ENCODE peak calls at places on chromosomes 12 and 14, in five cellular contexts. One of them, this sample, is unnamed. For H3K4me1, the result is how much of the 10 kb centered on the place peaks cover.

GRCh38 chr12:104166465-104166864 is 28.5 kb upstream of the NFYB start:
- DNase-seq in pancreas: no peak
- DNase-seq in HCT116: no peak
- DNase-seq in K562: peak
- DNase-seq in upper lobe of right lung: no peak
- DNase-seq in this sample: no peak

GRCh38 chr14:59126714-59127436 is 61.6 kb upstream of the DAAM1 start:
- DNase-seq in pancreas: no peak
- DNase-seq in HCT116: peak
- DNase-seq in K562: peak
- DNase-seq in upper lobe of right lung: no peak
- DNase-seq in this sample: peak

GRCh38 chr14:105925615-105926414 is 399.4 kb downstream of the TMEM121 start:
- DNase-seq in pancreas: no peak
- DNase-seq in HCT116: no peak
- DNase-seq in K562: peak
- DNase-seq in upper lobe of right lung: no peak
- DNase-seq in this sample: no peak

GRCh38 chr14:90726656-90727055 is 89.6 kb downstream of the TTC7B start:
- DNase-seq in pancreas: no peak
- DNase-seq in HCT116: peak
- DNase-seq in K562: no peak
- DNase-seq in upper lobe of right lung: no peak
- DNase-seq in this sample: no peak

GRCh38 chr12:127711108-127711507 is 555.9 kb upstream of the TMEM132C start:
- DNase-seq in pancreas: no peak
- DNase-seq in HCT116: no peak
- DNase-seq in K562: no peak
- DNase-seq in upper lobe of right lung: no peak
- DNase-seq in this sample: no peak

GRCh38 chr12:16880864-16881285 is 274.9 kb upstream of the LMO3 start:
- DNase-seq in pancreas: peak
- DNase-seq in HCT116: no peak
- DNase-seq in K562: no peak
- DNase-seq in upper lobe of right lung: no peak
- DNase-seq in this sample: no peak

GRCh38 chr12:93570552-93571359 is 1.7 kb upstream of the SOCS2 start:
- DNase-seq in pancreas: peak
- DNase-seq in HCT116: peak
- DNase-seq in K562: peak
- DNase-seq in upper lobe of right lung: peak
- DNase-seq in this sample: no peak

GRCh38 chr14:64656986-64657385 is 47.2 kb upstream of the PLEKHG3 start:
- DNase-seq in pancreas: no peak
- DNase-seq in HCT116: no peak
- DNase-seq in K562: no peak
- DNase-seq in upper lobe of right lung: no peak
- DNase-seq in this sample: no peak

GRCh38 chr14:23548351-23549318 is 2.9 kb downstream of the ZFHX2 start:
- DNase-seq in pancreas: no peak
- DNase-seq in HCT116: no peak
- DNase-seq in K562: peak
- DNase-seq in upper lobe of right lung: no peak
- DNase-seq in this sample: no peak

GRCh38 chr14:103562385-103563088 is at the start of the genes BAG5 and COA8:
- DNase-seq in pancreas: peak
- DNase-seq in HCT116: peak
- DNase-seq in K562: peak
- DNase-seq in upper lobe of right lung: peak
- DNase-seq in this sample: peak

GRCh38 chr12:95248095-95248494 is 30.5 kb downstream of the VEZT start:
- DNase-seq in pancreas: no peak
- DNase-seq in HCT116: no peak
- DNase-seq in K562: no peak
- DNase-seq in upper lobe of right lung: no peak
- DNase-seq in this sample: no peak

GRCh38 chr12:105978686-105979085 is 160.1 kb downstream of the NUAK1 start:
- DNase-seq in pancreas: no peak
- DNase-seq in HCT116: no peak
- DNase-seq in K562: no peak
- DNase-seq in upper lobe of right lung: no peak
- DNase-seq in this sample: no peak
- H3K27ac ChIP-seq in pancreas: no peak
- H3K27ac ChIP-seq in HCT116: no peak
- H3K27ac ChIP-seq in K562: no peak
- H3K27ac ChIP-seq in upper lobe of right lung: no peak
- H3K27ac ChIP-seq in this sample: no peak

DNA sequence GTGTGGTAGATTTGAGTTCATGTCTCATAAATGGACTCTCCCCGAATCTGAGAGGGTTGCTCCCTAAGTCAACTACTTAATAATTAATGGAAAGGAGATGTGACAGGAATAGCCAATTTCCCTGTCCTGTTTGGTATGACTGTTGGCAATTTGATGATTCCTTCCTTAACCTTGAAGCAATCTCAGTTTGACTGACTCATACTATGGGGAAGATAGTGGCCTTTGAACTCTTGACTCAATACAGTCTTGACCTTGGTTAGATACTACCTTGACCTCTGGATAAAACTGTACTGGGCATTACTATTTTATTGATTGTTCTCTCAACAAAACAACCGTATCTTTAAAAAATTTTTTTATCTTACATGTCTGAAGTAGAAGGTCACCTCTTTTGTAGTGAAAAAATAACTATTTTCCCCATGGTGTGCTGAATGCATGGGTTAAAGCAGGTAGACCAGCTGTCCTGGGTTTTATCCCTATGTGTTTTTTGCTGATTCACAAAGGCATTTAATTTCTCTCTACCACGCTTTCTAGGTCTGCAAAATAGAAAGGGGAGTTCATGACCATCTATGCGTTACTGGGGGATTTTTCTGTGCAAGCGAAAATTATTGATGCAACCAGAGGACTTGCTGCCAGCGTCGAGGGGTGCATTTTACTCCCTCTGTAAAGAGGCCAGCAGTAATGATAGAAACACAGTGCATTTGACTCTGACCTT is 80.1 kb downstream of the ETV6 start:
- DNase-seq in pancreas: no peak
- DNase-seq in HCT116: no peak
- DNase-seq in K562: no peak
- DNase-seq in upper lobe of right lung: no peak
- DNase-seq in this sample: no peak
- H3K4me1 ChIP-seq in pancreas: under half
- H3K4me1 ChIP-seq in HCT116: under half
- H3K4me1 ChIP-seq in K562: under half
- H3K4me1 ChIP-seq in upper lobe of right lung: under half
- H3K4me1 ChIP-seq in this sample: under half

GRCh38 chr14:92686763-92687427 is 61.5 kb downstream of the LGMN start:
- DNase-seq in pancreas: peak
- DNase-seq in HCT116: peak
- DNase-seq in K562: peak
- DNase-seq in upper lobe of right lung: peak
- DNase-seq in this sample: no peak
- H3K4me3 ChIP-seq in pancreas: peak
- H3K4me3 ChIP-seq in HCT116: peak
- H3K4me3 ChIP-seq in K562: no peak
- H3K4me3 ChIP-seq in upper lobe of right lung: peak
- H3K4me3 ChIP-seq in this sample: peak

DNA sequence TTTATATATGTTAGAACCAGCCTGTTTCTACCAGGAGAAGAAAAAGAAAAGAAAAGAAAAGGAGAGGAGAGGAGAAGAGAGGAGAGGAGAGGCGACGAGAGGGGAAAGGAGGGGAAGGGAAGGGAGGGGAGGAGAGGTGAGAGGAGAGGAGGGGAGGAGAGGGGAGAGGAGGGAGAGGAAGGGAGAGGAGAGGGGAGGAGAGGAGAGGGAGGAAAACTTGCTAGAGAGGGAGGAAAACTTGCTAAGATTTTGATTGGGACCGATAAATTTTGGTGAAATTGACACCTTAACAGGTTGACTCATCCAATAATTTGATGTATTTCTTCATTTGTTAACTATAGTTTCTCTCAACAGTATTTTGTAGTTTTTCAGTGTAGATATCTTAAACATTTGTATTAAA is 164.0 kb upstream of the SYT1 start:
- DNase-seq in pancreas: no peak
- DNase-seq in HCT116: no peak
- DNase-seq in K562: no peak
- DNase-seq in upper lobe of right lung: no peak
- DNase-seq in this sample: no peak
- H3K27ac ChIP-seq in pancreas: no peak
- H3K27ac ChIP-seq in HCT116: no peak
- H3K27ac ChIP-seq in K562: no peak
- H3K27ac ChIP-seq in upper lobe of right lung: no peak
- H3K27ac ChIP-seq in this sample: no peak

GRCh38 chr14:100401031-100401692 is 78.0 kb downstream of the SLC25A47 start:
- DNase-seq in pancreas: no peak
- DNase-seq in HCT116: no peak
- DNase-seq in K562: no peak
- DNase-seq in upper lobe of right lung: peak
- DNase-seq in this sample: no peak

GRCh38 chr14:100398044-100398443 is 74.9 kb downstream of the SLC25A47 start:
- DNase-seq in pancreas: no peak
- DNase-seq in HCT116: no peak
- DNase-seq in K562: no peak
- DNase-seq in upper lobe of right lung: no peak
- DNase-seq in this sample: no peak

GRCh38 chr14:100402631-100403030 is 79.5 kb downstream of the SLC25A47 start:
- DNase-seq in pancreas: no peak
- DNase-seq in HCT116: no peak
- DNase-seq in K562: no peak
- DNase-seq in upper lobe of right lung: peak
- DNase-seq in this sample: no peak

GRCh38 chr14:100399052-100399849 is 76.1 kb downstream of the SLC25A47 start:
- DNase-seq in pancreas: no peak
- DNase-seq in HCT116: no peak
- DNase-seq in K562: no peak
- DNase-seq in upper lobe of right lung: no peak
- DNase-seq in this sample: no peak

GRCh38 chr14:100400115-100400514 is 77.0 kb downstream of the SLC25A47 start:
- DNase-seq in pancreas: no peak
- DNase-seq in HCT116: no peak
- DNase-seq in K562: no peak
- DNase-seq in upper lobe of right lung: peak
- DNase-seq in this sample: no peak
- H3K4me1 ChIP-seq in pancreas: under half
- H3K4me1 ChIP-seq in HCT116: under half
- H3K4me1 ChIP-seq in K562: under half
- H3K4me1 ChIP-seq in upper lobe of right lung: under half
- H3K4me1 ChIP-seq in this sample: under half

GRCh38 chr12:27193106-27193505 is 51.0 kb upstream of the STK38L start:
- DNase-seq in pancreas: no peak
- DNase-seq in HCT116: no peak
- DNase-seq in K562: no peak
- DNase-seq in upper lobe of right lung: no peak
- DNase-seq in this sample: no peak
- H3K4me3 ChIP-seq in pancreas: no peak
- H3K4me3 ChIP-seq in HCT116: no peak
- H3K4me3 ChIP-seq in K562: no peak
- H3K4me3 ChIP-seq in upper lobe of right lung: no peak
- H3K4me3 ChIP-seq in this sample: no peak

GRCh38 chr12:88834226-88834625 is 254.0 kb upstream of the KITLG start:
- DNase-seq in pancreas: no peak
- DNase-seq in HCT116: no peak
- DNase-seq in K562: no peak
- DNase-seq in upper lobe of right lung: no peak
- DNase-seq in this sample: no peak
- H3K27ac ChIP-seq in pancreas: no peak
- H3K27ac ChIP-seq in HCT116: no peak
- H3K27ac ChIP-seq in K562: no peak
- H3K27ac ChIP-seq in upper lobe of right lung: no peak
- H3K27ac ChIP-seq in this sample: no peak

GRCh38 chr12:123063535-123063934 is 83.1 kb downstream of the ARL6IP4 start:
- DNase-seq in pancreas: no peak
- DNase-seq in HCT116: no peak
- DNase-seq in K562: peak
- DNase-seq in upper lobe of right lung: no peak
- DNase-seq in this sample: peak
- H3K4me1 ChIP-seq in pancreas: under half
- H3K4me1 ChIP-seq in HCT116: under half
- H3K4me1 ChIP-seq in K562: under half
- H3K4me1 ChIP-seq in upper lobe of right lung: half or more
- H3K4me1 ChIP-seq in this sample: under half

DNA sequence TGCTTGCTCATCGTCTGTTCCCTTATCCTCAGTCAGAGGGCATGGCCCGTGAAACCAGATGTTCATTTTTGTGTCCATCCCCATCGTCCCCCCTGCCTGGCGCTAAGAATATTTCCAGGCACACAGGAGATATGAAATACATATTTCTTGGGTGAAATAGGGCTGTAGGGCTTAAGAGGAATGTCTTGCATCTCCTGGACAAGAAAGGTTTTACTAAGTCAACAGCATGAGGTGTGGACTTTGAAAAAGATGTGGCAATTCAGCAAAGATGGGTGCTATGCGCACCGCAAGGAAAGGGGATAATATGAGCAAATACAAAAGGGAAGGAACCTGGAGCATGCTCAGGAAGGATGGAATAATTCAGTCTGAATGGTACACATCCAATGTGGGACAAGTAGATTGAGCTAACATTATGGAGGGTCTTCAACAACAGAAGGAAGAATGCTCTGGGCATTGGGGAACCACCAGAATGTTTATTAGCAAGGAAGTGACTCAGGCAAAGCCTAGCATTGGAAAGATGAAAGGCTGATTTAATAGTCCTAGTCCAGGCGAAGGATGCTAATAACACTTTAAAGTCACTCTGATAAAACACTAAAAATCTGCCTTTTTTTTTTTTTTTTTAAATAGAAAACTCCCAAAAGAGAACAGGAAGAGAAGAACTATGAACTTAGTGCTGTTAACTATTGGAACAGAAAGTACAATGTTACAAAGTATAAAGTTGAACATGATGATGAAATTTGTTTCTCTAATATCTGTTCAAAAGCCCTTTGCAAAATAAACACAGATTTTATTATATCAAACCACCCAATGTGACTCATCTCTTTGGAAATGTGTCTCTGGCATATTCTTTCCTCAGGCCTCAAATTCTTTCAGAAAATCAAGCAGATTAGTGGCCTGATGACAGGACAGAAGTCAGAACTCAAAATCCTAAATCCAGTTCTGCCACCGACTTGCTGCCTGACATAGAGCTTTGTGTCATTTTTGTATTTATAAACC is 449.5 kb downstream of the BCAT1 start:
- DNase-seq in pancreas: no peak
- DNase-seq in HCT116: no peak
- DNase-seq in K562: no peak
- DNase-seq in upper lobe of right lung: no peak
- DNase-seq in this sample: no peak
- H3K4me3 ChIP-seq in pancreas: no peak
- H3K4me3 ChIP-seq in HCT116: no peak
- H3K4me3 ChIP-seq in K562: no peak
- H3K4me3 ChIP-seq in upper lobe of right lung: no peak
- H3K4me3 ChIP-seq in this sample: no peak

GRCh38 chr12:116236986-116237385 is 40.5 kb downstream of the MED13L start:
- DNase-seq in pancreas: no peak
- DNase-seq in HCT116: no peak
- DNase-seq in K562: peak
- DNase-seq in upper lobe of right lung: no peak
- DNase-seq in this sample: no peak
- H3K27ac ChIP-seq in pancreas: no peak
- H3K27ac ChIP-seq in HCT116: no peak
- H3K27ac ChIP-seq in K562: peak
- H3K27ac ChIP-seq in upper lobe of right lung: no peak
- H3K27ac ChIP-seq in this sample: no peak

This sample was measured in iPS DF 6.9.